ENCODE peak calls at places on chromosomes 5 and 9, in four cellular contexts. One of them, this sample, is unnamed.

GRCh38 chr5:154801083-154801482 is 45.9 kb downstream of the LARP1 start:
- DNase-seq in heart right ventricle: no peak
- DNase-seq in spleen: no peak
- DNase-seq in SK-N-SH: no peak
- DNase-seq in this sample: peak

GRCh38 chr9:3794005-3794404 is 268.2 kb upstream of the RFX3 start:
- DNase-seq in SK-N-SH: no peak
- DNase-seq in spleen: no peak
- DNase-seq in heart right ventricle: no peak
- DNase-seq in this sample: peak

GRCh38 chr9:108761530-108762347 is 94.0 kb downstream of the ACTL7B start:
- DNase-seq in spleen: no peak
- DNase-seq in heart right ventricle: peak
- DNase-seq in SK-N-SH: peak
- DNase-seq in this sample: peak

GRCh38 chr5:66609615-66610014 is 13.4 kb downstream of the MAST4 start:
- DNase-seq in SK-N-SH: no peak
- DNase-seq in heart right ventricle: no peak
- DNase-seq in spleen: no peak
- DNase-seq in this sample: no peak

GRCh38 chr5:154309805-154310204 is 119.3 kb downstream of the GALNT10 start:
- DNase-seq in SK-N-SH: no peak
- DNase-seq in spleen: no peak
- DNase-seq in heart right ventricle: no peak
- DNase-seq in this sample: no peak

GRCh38 chr9:136791466-136792276 is 527 bp downstream of the TMEM141 start:
- DNase-seq in SK-N-SH: peak
- DNase-seq in heart right ventricle: peak
- DNase-seq in spleen: peak
- DNase-seq in this sample: no peak

GRCh38 chr5:39561421-39561820 is 136.6 kb upstream of the DAB2 start:
- DNase-seq in heart right ventricle: no peak
- DNase-seq in SK-N-SH: no peak
- DNase-seq in spleen: no peak
- DNase-seq in this sample: no peak

GRCh38 chr9:106286249-106286648 is 576.7 kb upstream of the ZNF462 start:
- DNase-seq in heart right ventricle: no peak
- DNase-seq in SK-N-SH: peak
- DNase-seq in spleen: no peak
- DNase-seq in this sample: no peak

GRCh38 chr5:33565304-33565703 is 124.5 kb downstream of the TARS1 start:
- DNase-seq in SK-N-SH: no peak
- DNase-seq in spleen: no peak
- DNase-seq in heart right ventricle: no peak
- DNase-seq in this sample: peak

GRCh38 chr9:134525070-134525815 is 116.4 kb upstream of the COL5A1 start:
- DNase-seq in SK-N-SH: no peak
- DNase-seq in heart right ventricle: no peak
- DNase-seq in spleen: no peak
- DNase-seq in this sample: no peak

GRCh38 chr5:60522299-60522915 is 177.6 kb downstream of the DEPDC1B start:
- DNase-seq in spleen: no peak
- DNase-seq in SK-N-SH: peak
- DNase-seq in heart right ventricle: no peak
- DNase-seq in this sample: peak

DNA sequence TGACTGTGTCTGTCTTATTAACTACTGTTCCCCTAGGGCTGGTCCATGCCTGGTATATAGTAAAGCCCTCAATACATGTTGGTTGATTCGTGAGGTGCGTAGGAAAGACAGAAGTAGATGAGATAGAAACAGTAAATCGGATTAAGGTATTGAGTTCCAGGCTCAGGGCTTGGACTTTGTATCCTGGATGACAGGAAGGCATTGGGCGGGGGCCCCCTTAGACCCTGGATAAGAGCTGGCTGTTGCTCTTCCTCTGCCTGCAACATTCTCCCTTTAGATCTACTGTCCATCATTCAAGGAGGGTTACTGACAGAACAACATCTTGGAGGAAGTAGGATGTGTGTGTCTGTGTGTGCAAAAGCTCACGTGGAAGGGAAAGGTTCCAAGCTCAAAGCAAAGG is 31.2 kb upstream of the CTNNA1 start:
- DNase-seq in spleen: no peak
- DNase-seq in heart right ventricle: no peak
- DNase-seq in SK-N-SH: no peak
- DNase-seq in this sample: no peak
- TF ChIP-seq CTCF in spleen: no peak
- TF ChIP-seq CTCF in heart right ventricle: no peak
- TF ChIP-seq CTCF in SK-N-SH: no peak
- TF ChIP-seq CTCF in this sample: no peak

GRCh38 chr9:127937046-127937382 is 640 bp downstream of the DPM2 start:
- DNase-seq in SK-N-SH: no peak
- DNase-seq in spleen: no peak
- DNase-seq in heart right ventricle: no peak
- DNase-seq in this sample: peak

GRCh38 chr9:127937383-127938297 is at the start of gene DPM2:
- DNase-seq in SK-N-SH: peak
- DNase-seq in spleen: peak
- DNase-seq in heart right ventricle: peak
- DNase-seq in this sample: peak

GRCh38 chr9:127935765-127936221 is 1.9 kb downstream of the DPM2 start:
- DNase-seq in spleen: no peak
- DNase-seq in heart right ventricle: peak
- DNase-seq in SK-N-SH: no peak
- DNase-seq in this sample: peak

GRCh38 chr9:127934986-127935385 is 2.7 kb downstream of the DPM2 start:
- DNase-seq in heart right ventricle: peak
- DNase-seq in spleen: no peak
- DNase-seq in SK-N-SH: no peak
- DNase-seq in this sample: no peak

GRCh38 chr9:127936347-127936852 is 1.3 kb downstream of the DPM2 start:
- DNase-seq in spleen: no peak
- DNase-seq in SK-N-SH: no peak
- DNase-seq in heart right ventricle: peak
- DNase-seq in this sample: no peak
- H3K4me3 ChIP-seq in spleen: no peak
- H3K4me3 ChIP-seq in SK-N-SH: peak
- H3K4me3 ChIP-seq in heart right ventricle: no peak
- H3K4me3 ChIP-seq in this sample: peak

DNA sequence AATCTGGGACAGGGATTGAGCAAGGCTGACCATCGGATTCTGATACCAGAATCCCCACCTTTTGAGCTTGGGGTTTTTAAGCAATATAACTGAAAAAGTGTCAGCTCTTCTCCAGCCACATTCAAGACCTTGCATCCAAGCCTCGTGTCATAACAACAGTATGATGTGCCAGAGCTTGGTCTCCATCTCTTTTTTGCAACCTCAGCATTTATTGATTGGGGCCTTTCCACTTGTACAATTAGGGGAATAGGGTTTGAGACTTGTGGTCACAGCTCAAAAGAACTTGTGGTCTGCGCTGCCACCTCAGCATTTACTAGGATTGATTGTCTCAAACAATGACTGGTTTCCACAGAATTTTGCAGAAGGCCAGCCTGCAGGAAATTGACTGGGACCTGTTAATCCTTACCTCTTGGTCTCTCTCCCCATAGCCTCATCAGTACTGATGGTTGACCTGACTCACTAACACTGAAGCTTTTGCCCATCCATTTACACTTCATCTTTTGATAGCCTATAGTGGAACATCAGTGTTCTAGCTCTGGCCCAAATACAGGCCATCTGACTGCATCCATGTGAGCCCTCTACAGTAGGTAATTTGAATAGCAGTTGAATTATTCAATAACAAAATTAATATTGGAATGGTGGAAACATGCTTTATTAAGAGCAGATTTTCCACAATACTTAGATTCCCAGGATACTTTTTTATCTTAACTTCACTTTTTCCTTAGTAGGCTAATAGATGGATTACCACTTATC is 381.6 kb upstream of the PRR16 start:
- DNase-seq in spleen: no peak
- DNase-seq in SK-N-SH: no peak
- DNase-seq in heart right ventricle: no peak
- DNase-seq in this sample: no peak
- TF ChIP-seq CTCF in spleen: no peak
- TF ChIP-seq CTCF in SK-N-SH: peak
- TF ChIP-seq CTCF in heart right ventricle: no peak
- TF ChIP-seq CTCF in this sample: no peak

GRCh38 chr9:100425758-100426157 is 1.2 kb upstream of the MSANTD3 start:
- DNase-seq in SK-N-SH: no peak
- DNase-seq in spleen: no peak
- DNase-seq in heart right ventricle: no peak
- DNase-seq in this sample: peak
- H3K4me3 ChIP-seq in SK-N-SH: peak
- H3K4me3 ChIP-seq in spleen: no peak
- H3K4me3 ChIP-seq in heart right ventricle: no peak
- H3K4me3 ChIP-seq in this sample: no peak

DNA sequence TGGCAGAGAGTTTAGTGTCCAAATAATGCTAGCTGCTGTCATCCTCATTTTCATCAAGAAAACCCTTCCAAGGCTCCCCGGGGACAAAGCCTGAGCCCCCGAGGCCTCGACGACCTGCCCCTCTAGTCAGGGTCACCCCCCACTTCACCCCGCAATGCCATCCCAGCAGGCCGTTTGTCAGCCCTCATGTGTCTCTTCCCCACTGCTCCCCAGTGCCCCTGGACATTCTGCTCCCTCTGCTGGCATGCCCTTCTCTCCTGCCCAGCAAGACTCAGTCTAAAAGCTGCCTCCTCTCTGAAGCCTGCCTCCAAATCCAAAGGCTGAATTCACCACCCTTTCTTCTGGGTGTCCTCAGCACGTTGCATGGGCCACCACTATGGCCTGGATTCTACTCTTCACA is 59.3 kb downstream of the PAX5 start:
- DNase-seq in spleen: no peak
- DNase-seq in SK-N-SH: no peak
- DNase-seq in heart right ventricle: no peak
- DNase-seq in this sample: no peak
- TF ChIP-seq CTCF in spleen: no peak
- TF ChIP-seq CTCF in SK-N-SH: no peak
- TF ChIP-seq CTCF in heart right ventricle: no peak
- TF ChIP-seq CTCF in this sample: no peak

GRCh38 chr9:16869140-16869903 is 1.1 kb downstream of the BNC2 start:
- DNase-seq in heart right ventricle: no peak
- DNase-seq in SK-N-SH: no peak
- DNase-seq in spleen: no peak
- DNase-seq in this sample: peak
- H3K4me3 ChIP-seq in heart right ventricle: peak
- H3K4me3 ChIP-seq in SK-N-SH: peak
- H3K4me3 ChIP-seq in spleen: peak
- H3K4me3 ChIP-seq in this sample: peak